ENCODE peak calls at places on chromosome 9, in eight cellular contexts. O is fibroblast of mammary gland; V is AG04449; H is suprapubic skin; F is fibroblast of pulmonary artery; Q is CD8-positive, alpha-beta T cell; T is tibial nerve; R is prostate gland. C is an unnamed sample.

GRCh38 chr9:87732756-87733155 is 6.8 kb downstream of the CTSL start:
- DNase-seq in T (no peak), R (no peak), Q (no peak), V (no peak), F (no peak), O (no peak), H (no peak), C (no peak)

GRCh38 chr9:112554516-112554915 is 67.9 kb downstream of the KIAA1958 start:
- DNase-seq in V (no peak), O (peak), T (no peak), Q (no peak), R (no peak), F (no peak), H (no peak), C (peak)

GRCh38 chr9:133714606-133715294 is 23.4 kb downstream of the SARDH start:
- DNase-seq in O (peak), T (no peak), V (no peak), Q (no peak), R (no peak), H (peak), F (peak), C (peak)

GRCh38 chr9:112012026-112012902 is 115.7 kb downstream of the UGCG start:
- DNase-seq in R (peak), Q (no peak), O (peak), F (peak), H (peak), V (peak), T (no peak), C (peak)

GRCh38 chr9:107242073-107243063 is 40.7 kb upstream of the RAD23B start:
- DNase-seq in H (no peak), Q (no peak), R (no peak), V (no peak), T (no peak), O (peak), F (no peak), C (no peak)

GRCh38 chr9:114914139-114914538 is 16.3 kb downstream of the TNFSF8 start:
- DNase-seq in R (no peak), F (no peak), O (peak), Q (no peak), T (no peak), H (no peak), V (no peak), C (no peak)

GRCh38 chr9:89778100-89779085 is 173.6 kb downstream of the GADD45G start:
- DNase-seq in T (no peak), V (no peak), R (no peak), Q (no peak), O (peak), H (peak), F (no peak), C (no peak)

GRCh38 chr9:114524401-114524800 is 19.1 kb upstream of the WHRN start:
- DNase-seq in T (no peak), R (peak), F (no peak), H (no peak), O (no peak), Q (no peak), V (no peak), C (no peak)

GRCh38 chr9:35771079-35771441 is 17.0 kb upstream of the MSMP start:
- DNase-seq in H (no peak), O (no peak), Q (no peak), R (peak), F (no peak), V (no peak), T (no peak), C (no peak)

GRCh38 chr9:83130541-83130940 is 67.6 kb upstream of the RASEF start:
- DNase-seq in Q (no peak), V (no peak), T (no peak), H (no peak), O (no peak), F (no peak), R (peak), C (peak)

GRCh38 chr9:14215614-14216013 is 98.3 kb downstream of the NFIB start:
- DNase-seq in T (no peak), O (peak), R (no peak), F (peak), Q (no peak), V (no peak), H (no peak), C (no peak)

GRCh38 chr9:76718166-76718565 is 46.1 kb upstream of the PCA3 start:
- DNase-seq in V (no peak), O (no peak), T (no peak), F (no peak), R (no peak), H (no peak), Q (no peak), C (no peak)

GRCh38 chr9:121748727-121749546 is 97.5 kb downstream of the DAB2IP start:
- DNase-seq in O (no peak), H (no peak), Q (no peak), T (no peak), V (no peak), F (no peak), R (no peak), C (no peak)

GRCh38 chr9:130234340-130235260 is 31.0 kb upstream of the HMCN2 start:
- DNase-seq in T (no peak), R (no peak), V (no peak), H (no peak), F (peak), O (peak), Q (no peak), C (no peak)

GRCh38 chr9:113164536-113165300 is 13.9 kb downstream of the SLC31A2 start:
- DNase-seq in T (no peak), Q (no peak), R (no peak), H (no peak), V (no peak), F (peak), O (peak), C (no peak)

GRCh38 chr9:4986291-4986690 is 1.2 kb downstream of the JAK2 start:
- DNase-seq in Q (no peak), T (no peak), F (no peak), H (no peak), O (peak), R (no peak), V (no peak), C (no peak)

GRCh38 chr9:4985376-4986266 is 549 bp downstream of the JAK2 start:
- DNase-seq in Q (peak), O (peak), T (no peak), R (peak), H (peak), F (peak), V (no peak), C (no peak)

GRCh38 chr9:4983541-4984165 is 1.4 kb upstream of the JAK2 start:
- DNase-seq in Q (no peak), O (no peak), T (no peak), F (no peak), R (no peak), H (no peak), V (no peak), C (no peak)

GRCh38 chr9:4984171-4984570 is 901 bp upstream of the JAK2 start:
- DNase-seq in F (no peak), V (no peak), H (no peak), R (no peak), Q (no peak), O (no peak), T (no peak), C (no peak)

GRCh38 chr9:4984571-4985375 is at the start of gene JAK2:
- DNase-seq in R (peak), Q (peak), F (peak), T (peak), V (peak), H (peak), O (peak), C (peak)
- TF ChIP-seq CTCF in R (peak), Q (no peak), F (peak), T (peak), V (peak), H (no peak), O (peak), C (peak)

DNA sequence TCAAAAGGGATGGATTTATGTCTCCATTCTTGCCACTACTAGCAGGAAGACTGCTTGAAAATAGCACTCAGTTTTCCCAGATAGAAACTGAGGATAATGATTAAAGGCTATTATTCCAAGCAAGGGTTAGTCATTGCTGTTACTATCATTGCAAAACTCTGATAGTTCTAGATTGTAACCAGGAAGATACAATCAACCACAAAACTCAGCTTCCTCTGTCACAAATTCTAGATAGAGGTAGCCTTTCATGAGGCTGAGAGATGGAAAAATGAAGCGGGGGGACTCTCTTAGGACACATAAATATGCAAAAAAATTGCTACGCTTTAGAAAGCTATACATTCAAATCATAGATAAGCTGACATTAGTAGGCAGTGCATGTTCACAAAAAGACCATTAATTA is 3.1 kb downstream of the ANXA1 start:
- DNase-seq in H (no peak), F (no peak), T (no peak), V (no peak), O (peak), Q (no peak), R (no peak), C (no peak)
- H3K4me3 ChIP-seq in H (peak), F (peak), T (peak), V (peak), O (peak), Q (peak), R (no peak), C (peak)

GRCh38 chr9:21334603-21334968 is 618 bp downstream of the KLHL9 start:
- DNase-seq in R (no peak), H (no peak), T (no peak), O (peak), V (no peak), Q (no peak), F (peak), C (no peak)

GRCh38 chr9:21326526-21327139 is 8.6 kb downstream of the KLHL9 start:
- DNase-seq in H (no peak), T (no peak), F (peak), V (no peak), R (no peak), Q (no peak), O (peak), C (no peak)

GRCh38 chr9:21334969-21335632 is at the start of gene KLHL9:
- DNase-seq in F (peak), O (peak), R (peak), H (peak), Q (peak), V (peak), T (peak), C (peak)

GRCh38 chr9:21336467-21336866 is 1.3 kb upstream of the KLHL9 start:
- DNase-seq in H (no peak), O (no peak), F (no peak), V (no peak), Q (no peak), R (no peak), T (no peak), C (no peak)

GRCh38 chr9:21331676-21332402 is 3.4 kb downstream of the KLHL9 start:
- DNase-seq in F (no peak), V (no peak), Q (no peak), H (no peak), T (no peak), R (no peak), O (no peak), C (no peak)
- TF ChIP-seq CTCF in F (no peak), V (no peak), Q (no peak), H (no peak), T (no peak), R (no peak), O (no peak), C (no peak)

DNA sequence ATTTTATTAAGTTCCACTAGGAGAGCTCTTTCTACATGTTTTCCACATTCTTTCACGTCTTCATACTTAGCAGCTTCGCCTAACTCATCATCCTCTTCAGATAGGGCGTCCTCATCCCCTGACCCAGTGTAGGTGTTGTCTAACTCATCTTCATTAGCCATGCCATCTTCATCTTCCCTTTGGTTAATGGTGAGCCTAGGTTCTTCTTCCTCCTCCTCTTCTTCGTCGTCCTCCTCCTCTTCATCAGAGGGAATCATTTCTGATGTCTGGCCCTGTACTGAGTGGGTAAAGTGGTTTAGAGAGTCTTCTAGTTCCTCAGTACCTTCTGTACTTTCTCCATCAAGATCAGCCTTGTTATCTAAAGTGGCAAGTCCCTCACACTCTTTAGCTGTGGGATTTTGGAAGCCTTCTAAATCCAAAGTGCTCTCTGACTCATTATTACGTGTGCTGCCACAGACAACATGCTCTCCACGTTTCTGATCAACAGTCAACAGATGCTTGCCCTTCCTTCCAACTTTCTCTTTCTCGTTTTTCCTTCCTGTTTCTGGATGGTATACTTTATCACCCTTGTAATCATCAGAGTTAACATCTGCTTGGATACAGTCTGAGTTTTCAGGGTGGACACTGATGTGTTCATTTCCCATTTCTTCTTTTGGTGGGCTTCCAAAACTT is 31.1 kb downstream of the TUT7 start:
- DNase-seq in V (no peak), F (peak), H (no peak), T (no peak), O (peak), R (no peak), Q (no peak), C (no peak)
- H3K4me3 ChIP-seq in V (no peak), F (no peak), H (no peak), T (no peak), O (no peak), R (no peak), Q (no peak), C (no peak)

GRCh38 chr9:882416-882931 is 41.0 kb downstream of the DMRT1 start:
- DNase-seq in F (no peak), O (no peak), H (no peak), V (no peak), R (no peak), T (no peak), Q (no peak), C (no peak)
- TF ChIP-seq CTCF in F (no peak), O (no peak), H (no peak), V (no peak), R (no peak), T (no peak), Q (no peak), C (no peak)

DNA sequence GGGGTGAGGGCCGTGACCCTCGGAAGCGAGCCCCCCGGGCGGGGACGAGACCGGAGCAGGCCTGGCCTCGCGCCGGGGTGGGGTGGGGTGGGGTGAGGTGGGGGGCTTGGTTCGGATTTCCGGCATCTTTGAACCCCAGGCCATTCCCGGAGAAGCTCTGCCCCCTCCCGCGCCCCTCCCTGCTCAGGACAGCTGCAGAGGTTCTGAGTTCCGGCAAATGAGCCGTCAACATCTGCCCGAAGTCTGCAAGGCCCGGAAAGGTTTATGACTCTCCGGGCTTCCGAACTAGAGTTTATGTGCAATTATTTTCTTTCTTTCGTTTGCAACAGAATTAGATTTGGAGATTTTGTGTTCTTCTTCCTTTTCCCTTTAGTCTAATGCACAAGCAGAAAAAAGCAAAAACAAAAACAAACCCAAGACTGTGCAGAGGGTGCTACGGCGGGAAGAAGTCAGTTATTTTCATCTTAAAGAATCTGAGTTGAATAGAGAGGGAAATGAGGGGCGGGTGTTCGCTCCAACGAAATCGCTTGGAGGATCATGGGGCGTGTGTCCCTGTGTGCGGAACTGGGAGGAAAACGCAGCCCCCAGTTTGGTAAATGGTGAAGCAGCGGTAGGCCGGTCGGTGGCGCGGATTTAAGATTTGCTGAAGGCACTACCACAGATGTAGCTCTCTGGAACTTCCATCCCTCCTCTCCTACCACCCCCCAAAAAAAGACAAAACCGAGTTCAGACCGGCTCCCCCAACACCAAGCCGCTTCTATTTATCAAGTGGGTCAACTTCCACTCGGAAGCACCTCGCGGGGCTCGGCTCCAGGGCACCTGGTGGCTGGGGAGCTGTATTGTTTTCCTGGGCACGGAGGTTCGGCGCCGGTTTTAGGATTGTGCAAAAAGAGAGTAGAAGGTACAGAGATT is 4.8 kb downstream of the LHX2 start:
- DNase-seq in R (no peak), O (no peak), F (no peak), V (no peak), H (peak), Q (no peak), T (no peak), C (no peak)
- H3K4me3 ChIP-seq in R (no peak), O (no peak), F (no peak), V (no peak), H (peak), Q (peak), T (no peak), C (peak)

GRCh38 chr9:7360513-7360912 is 439.1 kb downstream of the DMAC1 start:
- DNase-seq in O (no peak), T (no peak), V (no peak), F (no peak), R (no peak), H (no peak), Q (no peak), C (no peak)

GRCh38 chr9:7363777-7364477 is 435.7 kb downstream of the DMAC1 start:
- DNase-seq in H (no peak), O (no peak), T (no peak), F (no peak), V (no peak), Q (no peak), R (no peak), C (no peak)

GRCh38 chr9:7354704-7355103 is 444.9 kb downstream of the DMAC1 start:
- DNase-seq in Q (no peak), R (no peak), O (no peak), V (no peak), T (no peak), F (no peak), H (no peak), C (no peak)

DNA sequence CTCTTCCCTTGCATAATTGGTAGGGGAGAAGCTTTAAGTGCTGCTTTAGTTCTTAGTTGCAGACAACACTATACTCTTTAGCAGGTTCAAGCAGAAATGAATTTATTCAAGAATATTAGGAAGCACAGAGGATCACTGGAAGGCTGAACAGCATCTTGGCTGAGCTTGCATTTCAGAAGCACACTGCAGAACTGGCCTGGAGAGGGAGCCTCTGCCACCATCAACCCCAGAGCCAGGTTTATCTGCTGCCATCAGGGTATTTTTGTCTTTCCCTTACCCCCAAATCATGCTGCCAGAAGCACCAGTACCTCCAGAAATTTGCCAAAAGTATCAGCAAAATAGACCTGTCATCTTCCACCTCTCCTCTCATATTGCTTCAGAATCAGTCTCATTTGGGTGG is 440.7 kb downstream of the DMAC1 start:
- DNase-seq in H (no peak), F (peak), V (no peak), T (no peak), Q (no peak), R (no peak), O (no peak), C (no peak)
- TF ChIP-seq CTCF in H (no peak), F (peak), V (no peak), T (no peak), Q (no peak), R (no peak), O (peak), C (peak)

GRCh38 chr9:136092353-136092650 is 2.8 kb downstream of the NACC2 start:
- DNase-seq in R (no peak), Q (no peak), H (no peak), F (no peak), V (no peak), T (no peak), O (no peak), C (no peak)
- H3K4me3 ChIP-seq in R (no peak), Q (no peak), H (no peak), F (no peak), V (no peak), T (no peak), O (no peak), C (no peak)

GRCh38 chr9:109652112-109652511 is 127.9 kb upstream of the PALM2AKAP2 start:
- DNase-seq in R (no peak), V (no peak), O (peak), T (no peak), H (no peak), F (peak), Q (no peak), C (no peak)

GRCh38 chr9:109653470-109653869 is 126.5 kb upstream of the PALM2AKAP2 start:
- DNase-seq in R (no peak), T (no peak), Q (no peak), H (no peak), V (no peak), F (no peak), O (no peak), C (no peak)

GRCh38 chr9:109652971-109653370 is 127.0 kb upstream of the PALM2AKAP2 start:
- DNase-seq in T (no peak), R (no peak), V (no peak), O (peak), Q (no peak), F (peak), H (no peak), C (no peak)
- TF ChIP-seq CTCF in T (no peak), R (peak), V (peak), O (peak), Q (no peak), F (peak), H (no peak), C (peak)

GRCh38 chr9:136051568-136052432 is 43.3 kb downstream of the NACC2 start:
- DNase-seq in T (peak), V (peak), Q (peak), F (peak), H (no peak), O (peak), R (peak), C (peak)
- H3K4me3 ChIP-seq in T (peak), V (peak), Q (peak), F (peak), H (peak), O (peak), R (peak), C (peak)

C was measured in retinal pigment epithelial cell.